ENCODE peak calls at places on chromosome 14, in four cellular contexts. Q is NB4; Y is CD4-positive, alpha-beta T cell; D is nephron progenitor cell. I is an unnamed sample.

GRCh38 chr14:72892103-72892878 is 1.6 kb downstream of the DPF3 start:
- DNase-seq in Y (no peak), D (peak), Q (no peak), I (no peak)

GRCh38 chr14:71454513-71455332 is 477.5 kb upstream of the RGS6 start:
- DNase-seq in D (no peak), Y (no peak), Q (no peak), I (no peak)

GRCh38 chr14:93984987-93985410 is 8.6 kb upstream of the ASB2 start:
- DNase-seq in Q (peak), D (peak), Y (no peak), I (no peak)

GRCh38 chr14:73713206-73713803 is 879 bp downstream of the PNMA1 start:
- DNase-seq in Y (no peak), D (no peak), Q (no peak), I (no peak)

GRCh38 chr14:100602621-100603020 is 15.4 kb upstream of the BEGAIN start:
- DNase-seq in Y (no peak), D (no peak), Q (no peak), I (no peak)

GRCh38 chr14:30621354-30621953 is 665 bp upstream of the SCFD1 start:
- DNase-seq in D (no peak), Q (peak), Y (no peak), I (no peak)

GRCh38 chr14:33774866-33775519 is 175.9 kb downstream of the EGLN3 start:
- DNase-seq in D (no peak), Y (no peak), Q (no peak), I (no peak)

GRCh38 chr14:64730061-64730440 is 25.8 kb downstream of the PLEKHG3 start:
- DNase-seq in Y (no peak), D (no peak), Q (no peak), I (no peak)

GRCh38 chr14:95294834-95295599 is 24.7 kb downstream of the CLMN start:
- DNase-seq in Q (no peak), Y (no peak), D (no peak), I (no peak)

GRCh38 chr14:67584931-67585330 is 15.1 kb downstream of the PIGH start:
- DNase-seq in D (no peak), Y (no peak), Q (no peak), I (no peak)

GRCh38 chr14:31038521-31039166 is 12.5 kb upstream of the STRN3 start:
- DNase-seq in Q (peak), Y (no peak), D (no peak), I (no peak)

GRCh38 chr14:104119700-104120251 is 18.6 kb upstream of the KIF26A start:
- DNase-seq in D (peak), Q (no peak), Y (no peak), I (no peak)

GRCh38 chr14:96824283-96824682 is 27.1 kb downstream of the VRK1 start:
- DNase-seq in D (no peak), Q (no peak), Y (no peak), I (no peak)

GRCh38 chr14:24633353-24633752 is 637 bp downstream of the GZMB start:
- DNase-seq in Q (no peak), D (no peak), Y (no peak), I (no peak)

GRCh38 chr14:55684956-55685584 is 105.1 kb downstream of the KTN1 start:
- DNase-seq in Q (no peak), Y (no peak), D (no peak), I (no peak)

GRCh38 chr14:96637521-96637920 is 135.3 kb downstream of the PAPOLA start:
- DNase-seq in Q (no peak), Y (no peak), D (no peak), I (peak)

GRCh38 chr14:84458881-84459280 is 1071.1 kb upstream of the FLRT2 start:
- DNase-seq in D (no peak), Q (no peak), Y (no peak), I (no peak)

GRCh38 chr14:68551045-68551683 is 241.7 kb downstream of the ZFP36L1 start:
- DNase-seq in D (no peak), Y (no peak), Q (no peak), I (no peak)

GRCh38 chr14:48792376-48793024 is 793.7 kb downstream of the RPS29 start:
- DNase-seq in D (no peak), Y (no peak), Q (no peak), I (no peak)

GRCh38 chr14:74608959-74609611 is 3.0 kb downstream of the LTBP2 start:
- DNase-seq in Q (peak), D (peak), Y (peak), I (peak)

GRCh38 chr14:100341301-100342031 is 18.3 kb downstream of the SLC25A47 start:
- DNase-seq in Q (peak), D (no peak), Y (no peak), I (peak)

GRCh38 chr14:68285421-68286179 is 466.0 kb downstream of the RAD51B start:
- DNase-seq in D (no peak), Y (peak), Q (peak), I (no peak)

GRCh38 chr14:34498684-34499412 is 36.8 kb upstream of the SPTSSA start:
- DNase-seq in D (no peak), Y (no peak), Q (peak), I (peak)

GRCh38 chr14:98136420-98136819 is 1135.6 kb downstream of the BCL11B start:
- DNase-seq in Q (no peak), D (no peak), Y (no peak), I (no peak)

GRCh38 chr14:30223385-30223785 is 295.7 kb upstream of the PRKD1 start:
- DNase-seq in D (no peak), Y (no peak), Q (no peak), I (no peak)

GRCh38 chr14:94722397-94722796 is 47.5 kb downstream of the GSC start:
- DNase-seq in Y (no peak), D (no peak), Q (no peak), I (no peak)

GRCh38 chr14:105797546-105797945 is 271.2 kb downstream of the TMEM121 start:
- DNase-seq in D (no peak), Q (no peak), Y (no peak), I (no peak)

GRCh38 chr14:71765505-71765904 is 166.7 kb upstream of the RGS6 start:
- DNase-seq in Y (no peak), D (no peak), Q (no peak), I (no peak)

GRCh38 chr14:21768116-21768874 is 94.7 kb upstream of the OR4E1 start:
- DNase-seq in Q (peak), Y (peak), D (no peak), I (peak)

GRCh38 chr14:71665157-71665556 is 267.1 kb upstream of the RGS6 start:
- DNase-seq in Y (no peak), D (no peak), Q (no peak), I (no peak)

GRCh38 chr14:58501214-58501816 is 73.8 kb downstream of the KIAA0586 start:
- DNase-seq in D (peak), Y (peak), Q (peak), I (peak)

GRCh38 chr14:50835280-50835679 is 4.3 kb upstream of the NIN start:
- DNase-seq in D (no peak), Y (peak), Q (peak), I (no peak)

GRCh38 chr14:61147369-61147897 is 133.7 kb downstream of the TMEM30B start:
- DNase-seq in Y (no peak), D (no peak), Q (no peak), I (no peak)

GRCh38 chr14:54567634-54568561 is 970 bp downstream of the SAMD4A start:
- DNase-seq in Q (peak), D (peak), Y (peak), I (peak)

GRCh38 chr14:54565236-54566151 is 1.4 kb upstream of the SAMD4A start:
- DNase-seq in D (peak), Y (peak), Q (peak), I (peak)

GRCh38 chr14:54567224-54567633 is 301 bp downstream of the SAMD4A start:
- DNase-seq in Q (no peak), Y (no peak), D (peak), I (peak)

GRCh38 chr14:54566152-54566409 is 847 bp upstream of the SAMD4A start:
- DNase-seq in Y (no peak), Q (no peak), D (no peak), I (no peak)

GRCh38 chr14:54566410-54567223 is at the start of gene SAMD4A:
- DNase-seq in Y (peak), D (peak), Q (peak), I (peak)
- TF ChIP-seq CTCF in Y (no peak), D (no peak), Q (no peak), I (peak)

DNA sequence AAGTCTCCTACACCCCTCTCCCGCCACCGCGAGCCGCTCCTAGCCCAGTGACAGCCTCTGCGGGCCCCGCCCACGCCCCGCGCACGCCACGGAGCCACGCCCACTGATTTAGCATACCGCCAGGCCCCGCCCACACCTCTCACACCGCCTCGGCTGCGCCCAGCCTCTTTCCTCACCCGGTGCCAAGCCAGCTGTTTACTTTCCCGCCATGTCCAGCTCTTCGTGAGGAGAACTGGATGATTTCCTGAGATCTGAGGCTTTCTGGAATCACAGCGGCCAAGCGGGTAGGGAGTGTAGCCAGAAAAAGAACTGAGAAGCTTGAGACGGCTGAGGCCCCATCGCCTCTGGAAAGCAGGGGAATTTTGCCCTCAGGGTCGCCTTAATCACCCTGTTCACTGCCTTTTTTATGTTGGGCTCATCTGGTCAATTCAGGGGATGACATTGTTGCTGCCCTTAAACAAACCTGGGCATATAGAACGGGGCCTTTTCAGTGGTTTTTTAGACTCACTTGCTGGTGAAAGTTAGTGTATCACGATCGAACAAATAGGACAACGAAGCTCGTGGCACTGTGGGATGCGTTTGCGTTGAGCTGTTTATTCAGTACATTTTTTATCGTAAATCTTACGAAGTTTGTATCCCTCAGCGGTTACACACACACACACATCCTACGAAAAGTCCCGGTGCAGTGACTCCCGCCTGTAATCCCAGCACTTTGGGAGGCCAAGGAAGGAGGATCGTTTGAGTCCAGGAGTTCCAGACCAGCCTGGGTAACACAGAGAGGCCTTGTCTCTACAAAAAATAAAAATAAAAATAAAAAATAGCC is at the start of gene RNF212B:
- DNase-seq in Y (peak), Q (peak), D (peak), I (peak)
- TF ChIP-seq CTCF in Y (no peak), Q (no peak), D (no peak), I (no peak)

DNA sequence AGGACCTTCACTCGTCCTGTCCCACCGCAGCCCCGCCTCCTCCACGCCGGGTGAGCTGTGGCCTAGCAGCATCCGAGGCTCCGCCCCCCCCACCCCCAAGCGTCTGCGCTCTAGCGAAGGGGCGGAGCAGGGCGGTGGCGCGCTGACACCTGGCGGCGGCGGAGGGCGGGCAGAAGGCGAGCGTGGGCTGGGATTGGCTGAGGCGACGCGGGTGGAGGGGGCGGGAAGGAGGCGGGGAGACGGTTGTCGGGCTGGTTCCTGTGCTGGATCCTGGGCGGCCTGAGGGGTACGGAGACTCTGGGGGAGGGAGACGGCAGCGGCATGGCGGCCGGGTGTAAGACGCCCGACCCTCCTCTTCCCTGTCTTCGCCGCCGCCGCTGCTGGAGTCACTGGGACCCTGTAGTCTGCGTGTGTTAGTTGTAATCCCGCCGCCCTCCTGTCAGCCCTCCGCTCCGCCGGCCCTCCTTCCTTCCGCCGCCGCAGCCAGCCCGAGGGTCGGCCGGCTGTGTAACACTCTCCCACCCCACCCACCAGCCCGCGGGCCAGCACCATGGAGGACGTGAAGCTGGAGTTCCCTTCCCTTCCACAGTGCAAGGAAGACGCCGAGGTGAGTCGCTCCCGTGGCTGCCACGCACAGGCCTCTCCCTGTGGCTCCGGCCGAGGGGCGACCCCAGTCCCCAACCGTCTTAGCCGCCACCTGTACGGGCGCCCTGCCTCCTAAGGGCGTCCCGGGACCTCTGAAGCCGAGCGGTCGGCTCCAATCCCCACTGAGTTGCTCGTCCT is at the start of gene STYX:
- DNase-seq in D (peak), Q (peak), Y (peak), I (peak)
- TF ChIP-seq CTCF in D (no peak), Q (no peak), Y (no peak), I (no peak)

GRCh38 chr14:80954771-80955299 is 586 bp upstream of the TSHR start:
- DNase-seq in D (peak), Y (peak), Q (peak), I (peak)

GRCh38 chr14:80956922-80957321 is 1.5 kb downstream of the TSHR start:
- DNase-seq in Y (no peak), Q (peak), D (no peak), I (no peak)

GRCh38 chr14:80958258-80958657 is 2.8 kb downstream of the TSHR start:
- DNase-seq in D (no peak), Y (no peak), Q (no peak), I (no peak)

GRCh38 chr14:80956105-80956504 is 684 bp downstream of the TSHR start:
- DNase-seq in Y (no peak), Q (no peak), D (no peak), I (no peak)

GRCh38 chr14:80955434-80955939 is at the start of gene TSHR:
- DNase-seq in Q (no peak), Y (peak), D (peak), I (peak)
- TF ChIP-seq CTCF in Q (no peak), Y (no peak), D (no peak), I (no peak)

GRCh38 chr14:88799522-88799921 is 6.8 kb upstream of the EML5 start:
- DNase-seq in Q (no peak), Y (no peak), D (no peak), I (no peak)

GRCh38 chr14:88793259-88793625 is 489 bp upstream of the EML5 start:
- DNase-seq in Y (no peak), Q (no peak), D (no peak), I (no peak)

GRCh38 chr14:88802596-88802995 is 9.8 kb upstream of the EML5 start:
- DNase-seq in Q (no peak), Y (no peak), D (no peak), I (no peak)

GRCh38 chr14:88792572-88793258 is at the start of gene EML5:
- DNase-seq in D (peak), Q (peak), Y (peak), I (peak)

DNA sequence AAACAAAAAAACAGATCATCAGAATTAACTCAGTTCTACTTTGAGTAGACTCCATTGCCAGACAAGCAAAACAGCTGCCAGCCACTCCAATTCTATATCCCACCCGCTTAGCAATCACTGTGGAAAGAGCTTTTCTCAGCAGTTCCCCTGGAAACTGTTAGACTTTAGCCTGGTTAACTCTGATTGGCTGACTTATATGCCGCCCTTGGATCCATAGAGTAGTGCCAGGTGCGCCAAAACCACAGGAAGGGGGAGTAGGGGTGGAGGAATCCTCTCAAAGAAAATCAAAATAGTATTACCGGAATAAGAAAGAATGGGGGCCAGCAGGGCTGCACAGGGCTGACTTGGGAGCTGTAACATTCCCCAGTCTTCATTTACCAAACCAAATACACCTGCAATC is 5.4 kb upstream of the EML5 start:
- DNase-seq in D (no peak), Y (no peak), Q (no peak), I (no peak)
- TF ChIP-seq CTCF in D (no peak), Y (no peak), Q (no peak), I (no peak)

DNA sequence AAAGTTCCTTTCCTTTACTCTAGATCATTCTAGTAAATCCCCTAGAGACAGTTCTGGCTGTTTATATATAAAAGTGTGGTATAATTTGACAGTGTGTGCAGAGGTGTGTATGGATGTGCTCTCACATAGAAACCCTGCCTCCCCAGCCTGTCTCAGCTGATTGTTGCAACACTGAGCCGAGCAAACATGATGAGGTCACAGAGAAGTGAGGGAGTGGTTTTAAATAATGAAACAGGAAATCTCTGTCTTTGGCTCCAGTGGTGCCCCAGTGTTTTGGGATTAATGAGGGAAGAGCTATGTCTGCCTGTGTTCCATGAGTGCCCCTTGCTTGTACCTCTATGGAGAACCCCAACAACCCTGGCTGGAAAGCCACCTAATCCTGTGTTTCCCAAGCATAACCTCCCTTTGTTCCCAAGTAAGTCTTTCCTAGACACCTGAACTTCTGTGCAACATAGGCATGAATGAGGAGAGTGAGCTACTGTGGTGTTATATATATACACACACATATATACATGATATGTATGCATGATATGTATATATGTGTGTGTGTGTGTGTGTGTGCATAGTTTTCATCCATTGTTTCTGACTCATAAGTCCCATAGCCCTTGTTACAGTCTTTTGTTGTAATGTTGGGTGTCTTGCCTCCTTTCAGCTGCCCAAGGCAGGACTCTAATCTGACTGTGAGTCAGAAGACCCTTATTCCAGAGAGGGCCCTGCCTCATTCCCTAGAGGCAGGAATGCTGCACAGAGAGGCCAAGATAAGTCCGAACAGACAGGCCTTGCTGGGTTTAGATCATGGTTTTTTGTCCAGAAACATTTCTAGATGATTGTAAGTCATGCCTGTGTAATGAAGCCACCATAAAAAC is 18.0 kb downstream of the TRAF3 start:
- DNase-seq in Q (peak), Y (peak), D (no peak), I (no peak)
- TF ChIP-seq CTCF in Q (no peak), Y (no peak), D (no peak), I (no peak)

DNA sequence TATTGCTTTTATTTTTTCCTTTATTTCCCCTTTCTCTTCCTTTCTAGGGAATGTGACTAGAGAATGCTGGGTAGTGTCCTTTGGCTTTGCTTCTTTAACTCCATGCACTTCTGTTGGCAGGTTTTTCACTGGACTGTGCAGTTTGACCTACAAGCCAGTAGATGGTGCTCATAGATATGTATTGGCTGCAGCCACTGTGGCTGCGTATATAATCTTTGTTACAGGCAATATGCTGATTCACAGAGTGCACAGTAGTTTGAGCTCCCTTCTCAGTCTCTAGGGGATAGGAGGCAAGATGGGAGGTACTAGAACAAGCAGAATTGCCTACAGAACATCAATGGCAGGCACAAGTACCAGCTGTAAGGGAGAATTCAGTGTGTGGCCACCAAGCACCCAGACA is 503.5 kb downstream of the LRFN5 start:
- DNase-seq in Y (no peak), D (no peak), Q (peak), I (peak)
- TF ChIP-seq CTCF in Y (no peak), D (peak), Q (peak), I (peak)

DNA sequence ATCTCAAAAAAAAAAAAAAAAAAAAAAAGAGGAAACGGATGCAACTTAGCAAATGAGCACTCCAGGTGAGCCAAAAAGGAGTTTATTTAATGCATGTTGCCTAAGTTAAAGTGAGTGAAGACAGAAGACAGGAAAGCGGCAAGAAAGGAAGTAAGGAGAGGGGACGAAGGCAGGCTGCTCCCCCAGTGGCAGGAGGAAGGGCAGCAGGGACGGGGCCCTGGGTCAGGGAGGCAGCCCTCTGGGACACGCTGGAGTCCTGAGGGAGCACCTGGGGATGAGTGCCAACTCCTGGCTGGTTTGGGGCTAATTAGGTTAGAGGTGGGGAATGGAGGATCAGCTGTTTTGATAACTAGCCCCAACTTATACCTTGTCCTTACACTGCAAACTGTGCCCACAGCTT is 37.0 kb upstream of the SPTLC2 start:
- DNase-seq in Y (no peak), D (no peak), Q (peak), I (peak)
- TF ChIP-seq CTCF in Y (no peak), D (no peak), Q (peak), I (peak)

I was measured in GM10248.